ENCODE peak calls at places on chromosomes 16 and 17, in seven cellular contexts. G is ovary, F is uterus, C is gastrocnemius medialis, O is IMR-90, Y is esophagus squamous epithelium, K is transverse colon. W is an unnamed sample.

GRCh38 chr16:80639636-80640035 is 98.8 kb downstream of the DYNLRB2 start:
- DNase-seq in G (no peak), F (no peak), C (no peak), O (no peak), Y (no peak), K (no peak), W (no peak)

GRCh38 chr17:53818271-53818670 is 4.5 kb upstream of the KIF2B start:
- DNase-seq in G (no peak), F (no peak), C (no peak), O (no peak), Y (no peak), K (no peak), W (no peak)

GRCh38 chr17:77494664-77495435 is 354.1 kb downstream of the SEC14L1 start:
- DNase-seq in G (peak; percentile 86), F (peak; percentile 81), C (peak; percentile 57), O (peak; percentile 68), Y (no peak), K (peak; percentile 83), W (no peak)

GRCh38 chr17:28967240-28968135 is 16.2 kb upstream of the PHF12 start:
- DNase-seq in G (no peak), F (no peak), C (no peak), O (no peak), Y (no peak), K (no peak), W (no peak)

GRCh38 chr17:62631086-62631935 is 3.8 kb downstream of the MRC2 start:
- DNase-seq in G (no peak), F (no peak), C (no peak), O (no peak), Y (no peak), K (no peak), W (no peak)

GRCh38 chr16:17424771-17425170 is 46.0 kb downstream of the XYLT1 start:
- DNase-seq in G (no peak), F (no peak), C (no peak), O (no peak), Y (no peak), K (no peak), W (no peak)

GRCh38 chr16:23962001-23962400 is 126.2 kb downstream of the PRKCB start:
- DNase-seq in G (no peak), F (no peak), C (no peak), O (no peak), Y (no peak), K (no peak), W (peak; percentile 55)

GRCh38 chr17:2688351-2689342 is 22.9 kb downstream of the CLUH start:
- DNase-seq in G (peak; percentile 54), F (no peak), C (peak; percentile 86), O (no peak), Y (no peak), K (no peak), W (no peak)

GRCh38 chr16:89657442-89658220 is at the start of the genes CHMP1A and SPATA33:
- DNase-seq in G (peak; percentile 95), F (peak; percentile 92), C (peak; percentile 70), O (peak; percentile 81), Y (peak; percentile 48), K (peak; percentile 92), W (no peak)

GRCh38 chr16:89319883-89320716 is 102.6 kb downstream of the ZNF778 start:
- DNase-seq in G (peak; percentile 73), F (peak; percentile 54), C (no peak), O (peak; percentile 85), Y (no peak), K (peak; percentile 38), W (no peak)

GRCh38 chr17:65674246-65675045 is 113.0 kb upstream of the AXIN2 start:
- DNase-seq in G (no peak), F (no peak), C (no peak), O (no peak), Y (no peak), K (no peak), W (no peak)

GRCh38 chr16:519841-520687 is 7.4 kb upstream of the CAPN15 start:
- DNase-seq in G (no peak), F (no peak), C (no peak), O (no peak), Y (no peak), K (no peak), W (no peak)

GRCh38 chr16:79286646-79287423 is 313.7 kb downstream of the MAF start:
- DNase-seq in G (peak; percentile 75), F (peak; percentile 27), C (peak; percentile 16), O (no peak), Y (no peak), K (peak; percentile 58), W (no peak)

GRCh38 chr17:79931517-79932309 is 92.5 kb upstream of the CBX4 start:
- DNase-seq in G (no peak), F (no peak), C (no peak), O (peak; percentile 31), Y (no peak), K (peak; percentile 70), W (no peak)

GRCh38 chr16:87819282-87819681 is 50.0 kb downstream of the SLC7A5 start:
- DNase-seq in G (no peak), F (no peak), C (no peak), O (no peak), Y (no peak), K (no peak), W (no peak)

GRCh38 chr17:1574697-1575471 is 12.3 kb upstream of the PITPNA start:
- DNase-seq in G (no peak), F (no peak), C (no peak), O (no peak), Y (no peak), K (no peak), W (no peak)

DNA sequence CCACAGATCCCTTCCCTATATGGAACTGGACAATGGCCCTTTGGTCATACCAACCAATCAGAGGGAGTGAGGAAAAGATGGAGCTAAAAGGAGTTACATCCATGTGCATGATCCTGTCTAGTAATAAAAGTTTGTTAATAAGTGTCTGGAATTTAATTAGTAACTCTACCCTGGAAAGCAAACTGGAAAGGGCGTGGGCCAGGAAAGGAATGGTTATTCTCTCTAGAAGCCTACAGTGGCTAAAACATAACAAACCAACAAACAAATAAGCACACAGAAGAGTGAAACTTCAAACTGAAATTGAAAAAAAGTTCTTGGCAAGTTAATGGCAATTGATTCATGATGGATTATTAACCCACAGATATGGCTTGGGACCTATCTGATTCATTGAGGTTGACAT is 29.5 kb downstream of the DNAH3 start:
- DNase-seq in G (no peak), F (no peak), C (no peak), O (no peak), Y (no peak), K (no peak), W (no peak)
- H3K4me1 ChIP-seq in G (no peaks in the 10 kb centered on the region), F (no peaks in the 10 kb centered on the region), C (no peaks in the 10 kb centered on the region), O (no peaks in the 10 kb centered on the region), Y (no peaks in the 10 kb centered on the region), K (no peaks in the 10 kb centered on the region), W (no peaks in the 10 kb centered on the region)

DNA sequence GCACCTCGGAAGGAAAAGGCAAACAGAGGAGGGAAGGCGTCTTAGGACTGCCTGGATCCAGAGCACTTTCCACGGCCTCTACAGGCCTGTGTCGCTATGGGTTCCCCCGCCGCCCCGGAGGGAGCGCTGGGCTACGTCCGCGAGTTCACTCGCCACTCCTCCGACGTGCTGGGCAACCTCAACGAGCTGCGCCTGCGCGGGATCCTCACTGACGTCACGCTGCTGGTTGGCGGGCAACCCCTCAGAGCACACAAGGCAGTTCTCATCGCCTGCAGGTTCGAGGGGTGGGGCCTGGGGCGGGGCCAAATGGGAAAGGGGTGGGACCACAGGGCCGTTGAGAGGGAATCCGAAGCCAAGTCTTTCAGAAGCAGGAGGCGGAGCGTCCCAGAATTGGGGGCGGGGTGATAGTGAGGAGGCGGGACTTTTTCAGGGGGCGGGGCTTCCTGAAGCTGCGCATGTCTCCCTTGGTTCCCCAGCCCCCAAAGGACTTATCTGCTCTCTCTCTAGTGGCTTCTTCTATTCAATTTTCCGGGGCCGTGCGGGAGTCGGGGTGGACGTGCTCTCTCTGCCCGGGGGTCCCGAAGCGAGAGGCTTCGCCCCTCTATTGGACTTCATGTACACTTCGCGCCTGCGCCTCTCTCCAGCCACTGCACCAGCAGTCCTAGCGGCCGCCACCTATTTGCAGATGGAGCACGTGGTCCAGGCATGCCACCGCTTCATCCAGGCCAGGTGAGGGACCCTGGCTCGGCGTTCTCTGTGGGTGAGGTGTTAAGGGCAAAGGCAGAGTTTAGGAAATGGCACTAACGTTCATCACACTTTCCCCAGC is 939 bp downstream of the BCL6B start:
- DNase-seq in G (peak; percentile 91), F (peak; percentile 85), C (peak; percentile 69), O (peak; percentile 70), Y (no peak), K (peak; percentile 96), W (no peak)
- TF ChIP-seq POLR2A in G (no peak), F (peak; percentile 79), C (peak; percentile 65), O (no peak), Y (peak; percentile 62), K (peak; percentile 45), W (no peak)

GRCh38 chr16:85751665-85752501 is 987 bp upstream of the C16orf74 start:
- DNase-seq in G (no peak), F (no peak), C (no peak), O (peak; percentile 58), Y (no peak), K (no peak), W (no peak)

GRCh38 chr16:85749686-85750020 is 1.2 kb downstream of the C16orf74 start:
- DNase-seq in G (no peak), F (no peak), C (no peak), O (no peak), Y (no peak), K (peak; percentile 27), W (no peak)

GRCh38 chr16:85752511-85753420 is 1.9 kb upstream of the C16orf74 start:
- DNase-seq in G (peak; percentile 54), F (peak; percentile 57), C (no peak), O (peak; percentile 62), Y (no peak), K (peak; percentile 46), W (no peak)

GRCh38 chr16:85750021-85750826 is 672 bp downstream of the C16orf74 start:
- DNase-seq in G (peak; percentile 66), F (peak; percentile 40), C (no peak), O (peak; percentile 46), Y (no peak), K (peak; percentile 66), W (no peak)

GRCh38 chr16:85750827-85751641 is at the start of gene C16orf74:
- DNase-seq in G (peak; percentile 68), F (peak; percentile 26), C (no peak), O (peak; percentile 35), Y (no peak), K (peak; percentile 64), W (no peak)
- H3K4me1 ChIP-seq in G (peaks cover 5% of the 10 kb centered on the region), F (no peaks in the 10 kb centered on the region), C (peaks cover 7% of the 10 kb centered on the region), O (peaks cover 26% of the 10 kb centered on the region), Y (peaks cover 37% of the 10 kb centered on the region), K (peaks cover 25% of the 10 kb centered on the region), W (peaks cover 41% of the 10 kb centered on the region)

DNA sequence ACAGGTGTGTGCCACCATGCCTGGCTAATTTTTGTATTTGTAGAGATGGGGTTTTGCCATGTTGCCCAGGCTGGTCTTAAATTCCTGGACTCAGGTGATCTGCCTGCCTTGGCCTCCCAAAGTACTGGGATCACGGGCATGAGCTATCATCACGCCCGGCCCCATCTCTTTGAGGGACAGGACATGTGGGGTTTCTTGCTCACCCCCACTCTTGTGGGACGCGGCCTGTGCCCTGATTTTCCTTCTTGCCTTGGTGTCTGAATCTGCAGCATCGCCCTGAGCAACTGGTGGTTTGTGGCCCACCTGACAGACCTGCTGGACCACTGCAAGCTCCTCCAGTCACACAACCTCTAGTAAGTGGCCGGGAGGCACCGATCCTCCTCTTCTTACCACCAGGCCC is 25.6 kb downstream of the NUP85 start:
- DNase-seq in G (no peak), F (no peak), C (no peak), O (no peak), Y (no peak), K (no peak), W (no peak)
- TF ChIP-seq POLR2A in G (no peak), F (no peak), C (no peak), O (no peak), Y (no peak), K (no peak), W (no peak)

GRCh38 chr16:3823427-3823826 is 57.1 kb downstream of the CREBBP start:
- DNase-seq in G (no peak), F (no peak), C (no peak), O (no peak), Y (no peak), K (no peak), W (no peak)
- H3K4me1 ChIP-seq in G (peaks cover 38% of the 10 kb centered on the region), F (peaks cover 30% of the 10 kb centered on the region), C (peaks cover 77% of the 10 kb centered on the region), O (peaks cover 39% of the 10 kb centered on the region), Y (peaks cover 54% of the 10 kb centered on the region), K (peaks cover 23% of the 10 kb centered on the region), W (peaks cover 90% of the 10 kb centered on the region)